ENCODE peak calls at places on chromosomes 11 and 22, in four cellular contexts. A is mammary epithelial cell, F is epithelial cell of esophagus, V is non-pigmented ciliary epithelial cell. U is an unnamed sample.

GRCh38 chr11:16981651-16982194 is 32.5 kb downstream of the PLEKHA7 start:
- DNase-seq in A (peak; percentile 81), F (peak; percentile 13), V (peak; percentile 23), U (no peak)

GRCh38 chr11:92224394-92225205 is at the start of gene FAT3:
- DNase-seq in A (peak; percentile 26), F (peak; percentile 28), V (no peak), U (no peak)

GRCh38 chr11:36540998-36541397 is 26.8 kb upstream of the RAG1 start:
- DNase-seq in A (peak; percentile 53), F (peak; percentile 75), V (no peak), U (no peak)

GRCh38 chr11:5992150-5992549 is 5.4 kb upstream of the OR52L1 start:
- DNase-seq in A (no peak), F (peak; percentile 2), V (no peak), U (no peak)

GRCh38 chr22:39839198-39839597 is 54.4 kb downstream of the ENTHD1 start:
- DNase-seq in A (no peak), F (no peak), V (no peak), U (no peak)

GRCh38 chr11:2770556-2771301 is 70.9 kb upstream of the KCNQ1OT1 start:
- DNase-seq in A (no peak), F (no peak), V (no peak), U (no peak)

GRCh38 chr22:20607157-20607907 is 99.9 kb downstream of the MED15 start:
- DNase-seq in A (no peak), F (no peak), V (no peak), U (no peak)

GRCh38 chr22:27391092-27391770 is 410.3 kb downstream of the MN1 start:
- DNase-seq in A (no peak), F (no peak), V (no peak), U (no peak)

GRCh38 chr11:17734986-17735822 is 623 bp downstream of the KCNC1 start:
- DNase-seq in A (peak; percentile 65), F (peak; percentile 75), V (no peak), U (no peak)

GRCh38 chr22:20571531-20572007 is 64.2 kb downstream of the MED15 start:
- DNase-seq in A (no peak), F (peak; percentile 36), V (no peak), U (peak; percentile 57)

GRCh38 chr22:22609271-22609670 is 35.1 kb upstream of the GGTLC2 start:
- DNase-seq in A (no peak), F (no peak), V (no peak), U (no peak)

GRCh38 chr11:6667733-6668374 is 12.2 kb upstream of the DCHS1 start:
- DNase-seq in A (peak; percentile 12), F (peak; percentile 30), V (no peak), U (peak; percentile 38)